ENCODE peak calls at places on chromosomes 13 and 19, in six cellular contexts. O, G, N, S, D and H are unnamed samples.

GRCh38 chr19:6424190-6424938 is at the start of gene KHSRP:
- DNase-seq in O (no peak), G (no peak), N (peak), S (no peak), D (no peak), H (no peak)

GRCh38 chr13:107203146-107203847 is 635.4 kb upstream of the ARGLU1 start:
- DNase-seq in O (no peak), G (peak), N (no peak), S (peak), D (peak), H (peak)

GRCh38 chr13:75050419-75051066 is 431.4 kb downstream of the TBC1D4 start:
- DNase-seq in O (no peak), G (no peak), N (no peak), S (peak), D (peak), H (peak)

GRCh38 chr13:38483623-38484022 is 134.0 kb downstream of the UFM1 start:
- DNase-seq in O (no peak), G (no peak), N (no peak), S (no peak), D (no peak), H (no peak)

GRCh38 chr13:33487575-33488243 is 202.2 kb upstream of the STARD13 start:
- DNase-seq in O (no peak), G (peak), N (peak), S (peak), D (peak), H (peak)

GRCh38 chr13:102040812-102041211 is 361.0 kb downstream of the FGF14 start:
- DNase-seq in O (no peak), G (no peak), N (no peak), S (no peak), D (no peak), H (no peak)

GRCh38 chr19:38993271-38993670 is 17.7 kb upstream of the FBXO17 start:
- DNase-seq in O (no peak), G (peak), N (no peak), S (peak), D (no peak), H (peak)

GRCh38 chr19:34345934-34346333 is 19.1 kb upstream of the GPI start:
- DNase-seq in O (no peak), G (peak), N (peak), S (peak), D (peak), H (peak)

GRCh38 chr13:98509271-98510155 is 67.4 kb downstream of the STK24 start:
- DNase-seq in O (peak), G (peak), N (peak), S (peak), D (peak), H (peak)

GRCh38 chr19:13051581-13052165 is 51.0 kb downstream of the LYL1 start:
- DNase-seq in O (peak), G (peak), N (no peak), S (no peak), D (peak), H (no peak)

GRCh38 chr19:54164369-54165068 is 5.0 kb upstream of the LENG1 start:
- DNase-seq in O (peak), G (peak), N (peak), S (peak), D (peak), H (no peak)

GRCh38 chr13:72341904-72342303 is 385.5 kb downstream of the MZT1 start:
- DNase-seq in O (no peak), G (no peak), N (no peak), S (no peak), D (no peak), H (no peak)

GRCh38 chr13:39451860-39452301 is 151.1 kb downstream of the LHFPL6 start:
- DNase-seq in O (no peak), G (no peak), N (peak), S (peak), D (peak), H (no peak)

GRCh38 chr13:50715402-50716146 is 127.9 kb downstream of the DLEU7 start:
- DNase-seq in O (peak), G (no peak), N (no peak), S (no peak), D (no peak), H (no peak)

GRCh38 chr19:35986664-35987570 is 8.1 kb upstream of the SDHAF1 start:
- DNase-seq in O (peak), G (no peak), N (peak), S (no peak), D (no peak), H (no peak)

GRCh38 chr19:6127716-6128335 is 7.6 kb upstream of the ACSBG2 start:
- DNase-seq in O (no peak), G (no peak), N (no peak), S (no peak), D (peak), H (peak)

GRCh38 chr13:71864094-71864980 is 2.7 kb downstream of the DACH1 start:
- DNase-seq in O (no peak), G (no peak), N (peak), S (no peak), D (peak), H (no peak)

GRCh38 chr13:28548872-28549271 is 53.9 kb upstream of the FLT1 start:
- DNase-seq in O (no peak), G (no peak), N (no peak), S (no peak), D (no peak), H (no peak)

GRCh38 chr13:49779721-49780120 is 12.8 kb downstream of the KPNA3 start:
- DNase-seq in O (no peak), G (no peak), N (no peak), S (no peak), D (no peak), H (no peak)

GRCh38 chr19:44576843-44577565 is 36.4 kb upstream of the IGSF23 start:
- DNase-seq in O (peak), G (peak), N (peak), S (peak), D (peak), H (peak)

GRCh38 chr13:113178896-113179167 is 20.4 kb downstream of the PROZ start:
- DNase-seq in O (no peak), G (no peak), N (no peak), S (no peak), D (no peak), H (no peak)

GRCh38 chr19:19021115-19021514 is 12.2 kb downstream of the SUGP2 start:
- DNase-seq in O (no peak), G (no peak), N (no peak), S (peak), D (peak), H (peak)

GRCh38 chr13:30268673-30269072 is 38.7 kb downstream of the KATNAL1 start:
- DNase-seq in O (no peak), G (no peak), N (no peak), S (no peak), D (peak), H (no peak)

GRCh38 chr13:49356224-49356623 is 87.6 kb downstream of the CAB39L start:
- DNase-seq in O (no peak), G (peak), N (no peak), S (peak), D (peak), H (peak)

GRCh38 chr13:106143392-106143791 is 392.1 kb downstream of the EFNB2 start:
- DNase-seq in O (no peak), G (peak), N (no peak), S (peak), D (peak), H (no peak)

GRCh38 chr19:35063940-35064818 is 22.7 kb downstream of the HPN start:
- DNase-seq in O (no peak), G (peak), N (no peak), S (peak), D (peak), H (peak)

GRCh38 chr19:23403581-23404324 is 8.5 kb upstream of the ZNF91 start:
- DNase-seq in O (no peak), G (no peak), N (no peak), S (no peak), D (no peak), H (no peak)

GRCh38 chr13:50797081-50797480 is 46.4 kb downstream of the DLEU7 start:
- DNase-seq in O (no peak), G (no peak), N (no peak), S (peak), D (no peak), H (no peak)

GRCh38 chr13:22461854-22462565 is 718.8 kb upstream of the SGCG start:
- DNase-seq in O (no peak), G (no peak), N (no peak), S (peak), D (peak), H (no peak)

GRCh38 chr19:9187191-9187590 is 8.4 kb downstream of the OR7D2 start:
- DNase-seq in O (no peak), G (no peak), N (no peak), S (no peak), D (no peak), H (no peak)

GRCh38 chr13:18951412-18951811 is 230.2 kb downstream of the TUBA3C start:
- DNase-seq in O (peak), G (no peak), N (no peak), S (no peak), D (no peak), H (no peak)

GRCh38 chr13:112781287-112781686 is 91.4 kb downstream of the ATP11A start:
- DNase-seq in O (no peak), G (no peak), N (no peak), S (no peak), D (no peak), H (no peak)

GRCh38 chr19:14843169-14843568 is 5.6 kb downstream of the OR7A10 start:
- DNase-seq in O (no peak), G (no peak), N (no peak), S (no peak), D (no peak), H (no peak)

GRCh38 chr13:25034173-25034572 is 61.8 kb upstream of the PABPC3 start:
- DNase-seq in O (no peak), G (no peak), N (no peak), S (no peak), D (no peak), H (no peak)

GRCh38 chr19:47274891-47275865 is 493 bp downstream of the INAFM1 start:
- DNase-seq in O (peak), G (peak), N (no peak), S (no peak), D (no peak), H (no peak)

GRCh38 chr13:59906413-59907027 is 257.2 kb downstream of the DIAPH3 start:
- DNase-seq in O (no peak), G (peak), N (peak), S (peak), D (peak), H (peak)

GRCh38 chr19:15934332-15935078 is at the start of gene CYP4F11:
- DNase-seq in O (peak), G (peak), N (no peak), S (no peak), D (no peak), H (no peak)

DNA sequence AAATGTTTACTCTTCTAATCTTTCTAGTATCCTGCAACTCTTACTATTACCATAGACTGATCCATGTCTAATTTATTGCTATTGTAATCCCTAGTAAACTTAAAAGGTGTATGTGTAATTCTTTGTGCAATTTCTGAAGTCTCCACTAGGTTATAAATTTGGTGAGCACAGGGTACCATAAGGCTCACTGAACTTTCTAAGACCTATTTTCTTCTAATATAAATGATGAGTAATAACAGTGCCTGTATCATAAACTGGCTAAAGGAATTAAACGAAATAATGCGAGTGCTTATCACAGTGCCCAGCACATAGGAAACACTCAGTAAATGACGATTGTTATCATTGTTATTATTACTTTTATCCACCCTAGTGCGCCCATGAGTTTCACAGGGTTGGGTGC is 119.1 kb downstream of the KLF12 start:
- DNase-seq in O (no peak), G (peak), N (no peak), S (peak), D (peak), H (peak)
- TF ChIP-seq CTCF in O (no peak), G (peak), N (peak), S (peak), D (peak), H (peak)

GRCh38 chr13:110415669-110416068 is 108.6 kb downstream of the COL4A2 start:
- DNase-seq in O (peak), G (peak), N (no peak), S (no peak), D (no peak), H (no peak)
- TF ChIP-seq CTCF in O (no peak), G (peak), N (no peak), S (peak), D (no peak), H (no peak)

GRCh38 chr19:56725829-56726424 is 54.4 kb upstream of the ZNF835 start:
- DNase-seq in O (no peak), G (peak), N (no peak), S (no peak), D (peak), H (no peak)
- TF ChIP-seq CTCF in O (no peak), G (peak), N (no peak), S (no peak), D (peak), H (peak)

GRCh38 chr19:42370667-42371066 is 19.4 kb downstream of the CNFN start:
- DNase-seq in O (no peak), G (no peak), N (peak), S (no peak), D (peak), H (no peak)
- TF ChIP-seq CTCF in O (no peak), G (no peak), N (no peak), S (no peak), D (no peak), H (no peak)

DNA sequence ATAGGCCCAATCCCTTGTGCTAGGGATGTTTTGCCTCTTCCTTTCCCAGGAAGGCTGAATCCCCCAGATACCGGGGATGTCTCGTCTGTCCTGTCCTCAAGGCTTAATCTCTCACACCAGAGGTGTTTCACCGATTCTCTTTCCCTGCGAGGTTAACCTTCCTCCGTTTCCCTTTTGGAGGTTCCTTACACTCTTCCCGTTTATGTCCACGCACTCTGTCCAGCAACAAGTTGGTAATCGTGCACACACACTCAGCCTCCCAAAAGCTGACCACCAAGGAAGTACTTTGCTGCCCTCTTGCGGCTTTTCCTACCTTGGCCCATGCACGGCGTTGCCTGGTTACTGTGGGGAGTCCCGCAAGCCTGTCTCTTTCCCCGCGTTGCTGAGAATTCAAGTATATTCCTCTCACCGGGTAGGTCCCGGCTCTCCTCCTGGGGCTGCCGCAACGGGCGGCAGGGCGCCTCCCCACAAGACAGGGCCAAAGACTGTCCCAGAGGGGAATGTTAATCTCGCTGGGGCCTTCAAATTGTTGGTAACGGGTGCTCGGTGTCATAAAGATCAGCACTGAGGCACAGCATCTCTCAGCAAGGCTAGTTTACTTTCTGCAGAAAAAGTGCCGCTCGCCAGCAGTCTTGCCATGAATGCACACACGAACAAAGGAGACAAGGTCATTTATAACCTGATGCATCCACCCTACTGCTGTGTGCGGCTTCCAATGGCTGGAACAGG is 36.7 kb upstream of the CD177 start:
- DNase-seq in O (no peak), G (peak), N (no peak), S (peak), D (peak), H (no peak)
- TF ChIP-seq CTCF in O (no peak), G (peak), N (no peak), S (peak), D (peak), H (peak)

GRCh38 chr19:17389957-17390664 is 3.9 kb downstream of the CCDC194 start:
- DNase-seq in O (no peak), G (no peak), N (no peak), S (no peak), D (no peak), H (no peak)
- TF ChIP-seq CTCF in O (no peak), G (no peak), N (no peak), S (no peak), D (no peak), H (peak)

GRCh38 chr19:45848922-45849321 is 14.0 kb downstream of the SYMPK start:
- DNase-seq in O (no peak), G (peak), N (no peak), S (peak), D (no peak), H (no peak)
- TF ChIP-seq CTCF in O (no peak), G (peak), N (peak), S (peak), D (peak), H (peak)